ENCODE peak calls at places on chromosomes 12 and 14, in six cellular contexts. One of them, this sample, is unnamed.

GRCh38 chr12:46464863-46465262 is 92.3 kb upstream of the SLC38A2 start:
- DNase-seq in tibial artery: no peak
- DNase-seq in body of pancreas: no peak
- DNase-seq in endothelial cell: no peak
- DNase-seq in RWPE1: no peak
- DNase-seq in brain microvascular endothelial cell: no peak
- DNase-seq in this sample: no peak

GRCh38 chr12:131895640-131896079 is 1.2 kb downstream of the ULK1 start:
- DNase-seq in RWPE1: no peak
- DNase-seq in endothelial cell: no peak
- DNase-seq in brain microvascular endothelial cell: no peak
- DNase-seq in body of pancreas: peak; percentile 54
- DNase-seq in tibial artery: no peak
- DNase-seq in this sample: no peak

GRCh38 chr12:3772380-3772779 is 19.5 kb upstream of the CRACR2A start:
- DNase-seq in endothelial cell: no peak
- DNase-seq in body of pancreas: no peak
- DNase-seq in brain microvascular endothelial cell: no peak
- DNase-seq in tibial artery: no peak
- DNase-seq in RWPE1: no peak
- DNase-seq in this sample: no peak

GRCh38 chr12:3746758-3747157 is 6.2 kb downstream of the CRACR2A start:
- DNase-seq in RWPE1: no peak
- DNase-seq in tibial artery: no peak
- DNase-seq in endothelial cell: no peak
- DNase-seq in body of pancreas: no peak
- DNase-seq in brain microvascular endothelial cell: no peak
- DNase-seq in this sample: no peak

GRCh38 chr12:54411398-54412241 is 7.4 kb downstream of the ITGA5 start:
- DNase-seq in body of pancreas: peak; percentile 71
- DNase-seq in brain microvascular endothelial cell: peak; percentile 89
- DNase-seq in tibial artery: peak; percentile 93
- DNase-seq in endothelial cell: no peak
- DNase-seq in RWPE1: peak; percentile 91
- DNase-seq in this sample: peak; percentile 99

GRCh38 chr12:44881197-44881596 is 5.1 kb upstream of the NELL2 start:
- DNase-seq in RWPE1: no peak
- DNase-seq in tibial artery: no peak
- DNase-seq in endothelial cell: no peak
- DNase-seq in body of pancreas: no peak
- DNase-seq in brain microvascular endothelial cell: no peak
- DNase-seq in this sample: no peak

GRCh38 chr12:54593135-54593534 is 4.7 kb upstream of the PPP1R1A start:
- DNase-seq in tibial artery: no peak
- DNase-seq in endothelial cell: no peak
- DNase-seq in brain microvascular endothelial cell: peak; percentile 7
- DNase-seq in body of pancreas: no peak
- DNase-seq in RWPE1: no peak
- DNase-seq in this sample: no peak

GRCh38 chr12:102948941-102949352 is 8.5 kb upstream of the ASCL1 start:
- DNase-seq in brain microvascular endothelial cell: peak; percentile 53
- DNase-seq in tibial artery: peak; percentile 40
- DNase-seq in RWPE1: peak; percentile 27
- DNase-seq in endothelial cell: peak; percentile 79
- DNase-seq in body of pancreas: peak; percentile 33
- DNase-seq in this sample: no peak

GRCh38 chr12:22312336-22312735 is 22.2 kb downstream of the ST8SIA1 start:
- DNase-seq in brain microvascular endothelial cell: peak; percentile 29
- DNase-seq in body of pancreas: no peak
- DNase-seq in tibial artery: no peak
- DNase-seq in endothelial cell: no peak
- DNase-seq in RWPE1: peak; percentile 7
- DNase-seq in this sample: no peak

GRCh38 chr12:118463677-118464076 is 87.3 kb downstream of the SUDS3 start:
- DNase-seq in RWPE1: no peak
- DNase-seq in brain microvascular endothelial cell: no peak
- DNase-seq in endothelial cell: no peak
- DNase-seq in tibial artery: no peak
- DNase-seq in body of pancreas: no peak
- DNase-seq in this sample: no peak

GRCh38 chr12:49017764-49018281 is 753 bp downstream of the PRKAG1 start:
- DNase-seq in RWPE1: no peak
- DNase-seq in body of pancreas: peak; percentile 45
- DNase-seq in endothelial cell: no peak
- DNase-seq in tibial artery: no peak
- DNase-seq in brain microvascular endothelial cell: peak; percentile 32
- DNase-seq in this sample: no peak
- TF ChIP-seq CTCF in RWPE1: no peak
- TF ChIP-seq CTCF in body of pancreas: no peak
- TF ChIP-seq CTCF in endothelial cell: no peak
- TF ChIP-seq CTCF in tibial artery: no peak
- TF ChIP-seq CTCF in brain microvascular endothelial cell: no peak
- TF ChIP-seq CTCF in this sample: no peak

DNA sequence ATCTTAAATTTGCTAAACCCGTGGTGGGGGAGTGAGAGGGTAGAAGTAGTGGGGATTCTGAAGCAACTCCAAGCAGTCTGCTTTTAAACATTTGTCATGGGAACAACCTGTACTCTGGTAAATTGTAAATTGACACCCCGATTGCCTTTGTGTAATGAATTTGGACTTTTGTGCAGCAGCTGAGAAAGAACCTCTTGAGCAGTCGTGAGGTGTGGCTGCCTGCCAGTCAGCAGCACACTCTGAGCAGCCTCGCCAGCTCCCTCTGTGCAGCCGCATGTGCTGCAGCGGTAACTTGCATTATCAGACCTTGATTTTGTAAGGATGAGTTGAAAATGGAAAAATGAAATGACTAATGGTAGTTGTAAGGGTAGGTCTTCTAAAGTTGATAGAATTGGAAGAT is 74.3 kb downstream of the SUSD6 start:
- DNase-seq in body of pancreas: peak; percentile 82
- DNase-seq in brain microvascular endothelial cell: no peak
- DNase-seq in endothelial cell: no peak
- DNase-seq in tibial artery: peak; percentile 65
- DNase-seq in RWPE1: peak; percentile 55
- DNase-seq in this sample: no peak
- TF ChIP-seq CTCF in body of pancreas: no peak
- TF ChIP-seq CTCF in brain microvascular endothelial cell: no peak
- TF ChIP-seq CTCF in endothelial cell: no peak
- TF ChIP-seq CTCF in tibial artery: no peak
- TF ChIP-seq CTCF in RWPE1: no peak
- TF ChIP-seq CTCF in this sample: no peak

DNA sequence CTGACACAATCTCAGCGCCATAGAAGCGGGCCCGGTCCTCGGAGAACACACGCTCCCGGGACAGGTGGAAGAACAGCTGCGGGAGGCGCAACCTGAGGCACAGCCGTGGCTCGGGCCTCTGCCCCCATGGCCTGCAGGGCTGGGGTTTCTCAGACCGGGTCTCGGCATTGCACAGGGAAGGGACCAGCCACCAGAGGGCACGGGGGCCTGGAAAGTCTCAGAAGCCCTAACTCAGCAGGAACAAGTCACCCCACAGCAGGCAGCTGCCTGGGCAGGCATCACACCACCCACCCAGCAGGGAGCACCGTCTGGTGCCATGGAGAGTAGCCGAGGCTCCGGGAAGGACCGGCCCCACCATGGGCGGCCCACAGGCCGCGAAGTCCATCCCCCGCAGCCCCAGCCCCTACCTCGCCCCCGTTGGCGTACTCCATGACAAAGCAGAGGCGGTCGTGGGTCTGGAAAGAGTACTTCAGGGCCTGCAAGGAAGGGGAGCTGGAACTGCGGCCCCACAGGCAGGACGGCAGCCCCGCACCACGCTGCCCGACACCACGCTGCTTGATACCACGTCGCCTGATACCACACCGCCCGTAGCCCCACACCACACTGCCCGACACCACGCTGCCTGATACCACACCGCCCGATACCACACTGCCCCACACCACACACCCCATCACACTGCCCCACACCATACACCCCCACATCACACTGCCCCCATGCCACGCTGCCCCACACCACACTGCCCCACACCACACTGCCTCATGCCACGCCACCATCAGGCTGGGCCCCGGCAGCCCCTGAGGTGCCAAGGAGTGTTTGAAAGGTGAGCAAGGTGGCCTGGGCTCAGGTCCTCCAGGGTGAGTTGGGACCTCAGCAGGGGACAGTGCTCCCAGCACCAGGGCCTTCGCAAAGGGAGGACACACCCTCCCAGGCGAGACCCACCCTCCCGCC is 20.8 kb downstream of the SIVA1 start:
- DNase-seq in tibial artery: no peak
- DNase-seq in RWPE1: no peak
- DNase-seq in body of pancreas: peak; percentile 51
- DNase-seq in endothelial cell: no peak
- DNase-seq in brain microvascular endothelial cell: no peak
- DNase-seq in this sample: no peak
- TF ChIP-seq CTCF in tibial artery: no peak
- TF ChIP-seq CTCF in RWPE1: no peak
- TF ChIP-seq CTCF in body of pancreas: no peak
- TF ChIP-seq CTCF in endothelial cell: no peak
- TF ChIP-seq CTCF in brain microvascular endothelial cell: peak; percentile 13
- TF ChIP-seq CTCF in this sample: no peak

GRCh38 chr14:100135784-100136183 is 23.7 kb downstream of the DEGS2 start:
- DNase-seq in RWPE1: no peak
- DNase-seq in body of pancreas: no peak
- DNase-seq in brain microvascular endothelial cell: no peak
- DNase-seq in endothelial cell: no peak
- DNase-seq in tibial artery: no peak
- DNase-seq in this sample: no peak
- TF ChIP-seq CTCF in RWPE1: no peak
- TF ChIP-seq CTCF in body of pancreas: no peak
- TF ChIP-seq CTCF in brain microvascular endothelial cell: no peak
- TF ChIP-seq CTCF in endothelial cell: no peak
- TF ChIP-seq CTCF in tibial artery: no peak
- TF ChIP-seq CTCF in this sample: no peak